ENCODE peak calls at places on chromosomes 3 and 15, in ten cellular contexts. P, M, S, A, U, W, X, E, Q and B are unnamed samples.

GRCh38 chr15:66609876-66610275 is 44.1 kb upstream of the LCTL start:
- DNase-seq in P (no peak), M (no peak), S (no peak), A (no peak), U (no peak), W (no peak), X (no peak), E (no peak), Q (no peak), B (no peak)

GRCh38 chr3:51559266-51559907 is 20.9 kb downstream of the RAD54L2 start:
- DNase-seq in P (peak; percentile 53), M (no peak), S (peak; percentile 12), A (no peak), U (no peak), W (peak; percentile 33), X (no peak), E (no peak), Q (no peak), B (no peak)

GRCh38 chr3:27072943-27073725 is 296.0 kb downstream of the NEK10 start:
- DNase-seq in P (no peak), M (no peak), S (no peak), A (no peak), U (no peak), W (no peak), X (no peak), E (no peak), Q (no peak), B (no peak)

GRCh38 chr3:109050591-109051167 is 67.3 kb downstream of the MORC1 start:
- DNase-seq in P (peak; percentile 18), M (no peak), S (peak; percentile 61), A (no peak), U (no peak), W (peak; percentile 8), X (peak; percentile 23), E (no peak), Q (peak; percentile 3), B (no peak)

GRCh38 chr3:133944641-133945441 is 49.2 kb upstream of the RAB6B start:
- DNase-seq in P (peak; percentile 93), M (no peak), S (peak; percentile 74), A (no peak), U (no peak), W (peak; percentile 62), X (no peak), E (peak; percentile 56), Q (no peak), B (no peak)

GRCh38 chr3:20589275-20589674 is 403.3 kb upstream of the SGO1 start:
- DNase-seq in P (no peak), M (no peak), S (no peak), A (no peak), U (no peak), W (no peak), X (no peak), E (no peak), Q (no peak), B (no peak)

GRCh38 chr3:160685144-160685766 is 8.3 kb downstream of the ARL14 start:
- DNase-seq in P (no peak), M (no peak), S (peak; percentile 42), A (no peak), U (no peak), W (no peak), X (no peak), E (no peak), Q (no peak), B (no peak)

GRCh38 chr3:156497326-156497725 is 57.6 kb downstream of the SSR3 start:
- DNase-seq in P (peak; percentile 40), M (no peak), S (no peak), A (no peak), U (no peak), W (no peak), X (no peak), E (no peak), Q (peak; percentile 11), B (no peak)

GRCh38 chr3:153756816-153757215 is 364.4 kb upstream of the ARHGEF26 start:
- DNase-seq in P (peak; percentile 67), M (no peak), S (peak; percentile 22), A (no peak), U (no peak), W (no peak), X (no peak), E (no peak), Q (no peak), B (no peak)

GRCh38 chr15:69232144-69232543 is 66.6 kb upstream of the PAQR5 start:
- DNase-seq in P (peak; percentile 33), M (no peak), S (peak; percentile 39), A (no peak), U (no peak), W (no peak), X (no peak), E (no peak), Q (peak; percentile 11), B (no peak)